ENCODE peak calls at places on chromosomes 11 and 22, in seven cellular contexts. One of them, this sample, is unnamed.

GRCh38 chr11:112784323-112785073 is 176.7 kb upstream of the NCAM1 start:
- DNase-seq in A549: no peak
- DNase-seq in OCI-LY7: no peak
- DNase-seq in naive thymus-derived CD4-positive, alpha-beta T cell: no peak
- DNase-seq in left ventricle myocardium inferior: peak; percentile 79
- DNase-seq in colonic mucosa: no peak
- DNase-seq in astrocyte: peak; percentile 94
- DNase-seq in this sample: peak; percentile 28

GRCh38 chr11:765025-765801 is 12.1 kb downstream of the GATD1 start:
- DNase-seq in A549: peak; percentile 82
- DNase-seq in OCI-LY7: peak; percentile 65
- DNase-seq in naive thymus-derived CD4-positive, alpha-beta T cell: peak; percentile 57
- DNase-seq in left ventricle myocardium inferior: peak; percentile 51
- DNase-seq in colonic mucosa: peak; percentile 60
- DNase-seq in astrocyte: no peak
- DNase-seq in this sample: no peak

GRCh38 chr11:111047376-111047775 is 198.1 kb upstream of the POU2AF2 start:
- DNase-seq in A549: no peak
- DNase-seq in OCI-LY7: no peak
- DNase-seq in naive thymus-derived CD4-positive, alpha-beta T cell: no peak
- DNase-seq in left ventricle myocardium inferior: no peak
- DNase-seq in colonic mucosa: no peak
- DNase-seq in astrocyte: peak; percentile 44
- DNase-seq in this sample: no peak

GRCh38 chr11:133064152-133064877 is 468.0 kb downstream of the OPCML start:
- DNase-seq in A549: no peak
- DNase-seq in OCI-LY7: no peak
- DNase-seq in naive thymus-derived CD4-positive, alpha-beta T cell: no peak
- DNase-seq in left ventricle myocardium inferior: peak; percentile 63
- DNase-seq in colonic mucosa: no peak
- DNase-seq in astrocyte: peak; percentile 75
- DNase-seq in this sample: no peak

GRCh38 chr11:17412488-17413180 is 24.2 kb upstream of the KCNJ11 start:
- DNase-seq in A549: peak; percentile 29
- DNase-seq in OCI-LY7: no peak
- DNase-seq in naive thymus-derived CD4-positive, alpha-beta T cell: no peak
- DNase-seq in left ventricle myocardium inferior: no peak
- DNase-seq in colonic mucosa: no peak
- DNase-seq in astrocyte: no peak
- DNase-seq in this sample: no peak

GRCh38 chr11:299081-299891 is at the start of gene IFITM5:
- DNase-seq in A549: no peak
- DNase-seq in OCI-LY7: no peak
- DNase-seq in naive thymus-derived CD4-positive, alpha-beta T cell: no peak
- DNase-seq in left ventricle myocardium inferior: peak; percentile 13
- DNase-seq in colonic mucosa: no peak
- DNase-seq in astrocyte: no peak
- DNase-seq in this sample: no peak

GRCh38 chr22:24969588-24970301 is 17.2 kb downstream of the KIAA1671 start:
- DNase-seq in A549: no peak
- DNase-seq in OCI-LY7: no peak
- DNase-seq in naive thymus-derived CD4-positive, alpha-beta T cell: no peak
- DNase-seq in left ventricle myocardium inferior: peak; percentile 64
- DNase-seq in colonic mucosa: peak; percentile 41
- DNase-seq in astrocyte: peak; percentile 64
- DNase-seq in this sample: peak; percentile 14

GRCh38 chr22:19821523-19822300 is 33.0 kb downstream of the GNB1L start:
- DNase-seq in A549: no peak
- DNase-seq in OCI-LY7: no peak
- DNase-seq in naive thymus-derived CD4-positive, alpha-beta T cell: no peak
- DNase-seq in left ventricle myocardium inferior: no peak
- DNase-seq in colonic mucosa: no peak
- DNase-seq in astrocyte: no peak
- DNase-seq in this sample: no peak

GRCh38 chr11:128116447-128117240 is 470.7 kb downstream of the ETS1 start:
- DNase-seq in A549: no peak
- DNase-seq in OCI-LY7: no peak
- DNase-seq in naive thymus-derived CD4-positive, alpha-beta T cell: no peak
- DNase-seq in left ventricle myocardium inferior: no peak
- DNase-seq in colonic mucosa: no peak
- DNase-seq in astrocyte: no peak
- DNase-seq in this sample: no peak

GRCh38 chr11:85316967-85317366 is 310.2 kb downstream of the DLG2 start:
- DNase-seq in A549: peak; percentile 85
- DNase-seq in OCI-LY7: peak; percentile 87
- DNase-seq in naive thymus-derived CD4-positive, alpha-beta T cell: no peak
- DNase-seq in left ventricle myocardium inferior: no peak
- DNase-seq in colonic mucosa: no peak
- DNase-seq in astrocyte: no peak
- DNase-seq in this sample: no peak

GRCh38 chr11:85313741-85314140 is 313.4 kb downstream of the DLG2 start:
- DNase-seq in A549: no peak
- DNase-seq in OCI-LY7: no peak
- DNase-seq in naive thymus-derived CD4-positive, alpha-beta T cell: no peak
- DNase-seq in left ventricle myocardium inferior: no peak
- DNase-seq in colonic mucosa: no peak
- DNase-seq in astrocyte: no peak
- DNase-seq in this sample: no peak

DNA sequence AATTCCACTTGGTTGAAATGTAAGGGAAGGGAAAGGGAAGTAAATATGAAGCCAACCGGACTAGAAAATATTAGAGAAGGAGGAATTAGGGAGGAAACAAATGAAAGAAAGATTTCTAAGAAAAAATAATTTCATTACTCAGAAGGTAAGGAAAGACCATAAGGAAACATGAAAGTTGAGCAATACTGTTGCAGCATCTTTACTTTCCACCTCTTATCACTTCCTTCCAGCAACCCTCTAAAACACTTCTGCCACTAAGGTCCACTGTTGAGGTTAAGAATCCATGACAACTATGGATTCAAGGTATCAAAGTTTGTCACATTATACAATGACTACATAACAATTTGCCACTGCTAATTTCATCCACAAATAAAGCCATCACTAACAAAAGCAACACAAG is 308.6 kb downstream of the DLG2 start:
- DNase-seq in A549: no peak
- DNase-seq in OCI-LY7: no peak
- DNase-seq in naive thymus-derived CD4-positive, alpha-beta T cell: no peak
- DNase-seq in left ventricle myocardium inferior: no peak
- DNase-seq in colonic mucosa: no peak
- DNase-seq in astrocyte: no peak
- DNase-seq in this sample: no peak
- H3K27ac ChIP-seq in A549: no peak overlapping the region
- H3K27ac ChIP-seq in OCI-LY7: no peak overlapping the region
- H3K27ac ChIP-seq in naive thymus-derived CD4-positive, alpha-beta T cell: no peak overlapping the region
- H3K27ac ChIP-seq in left ventricle myocardium inferior: no peak overlapping the region
- H3K27ac ChIP-seq in colonic mucosa: no peak overlapping the region
- H3K27ac ChIP-seq in astrocyte: no peak overlapping the region
- H3K27ac ChIP-seq in this sample: no peak overlapping the region

DNA sequence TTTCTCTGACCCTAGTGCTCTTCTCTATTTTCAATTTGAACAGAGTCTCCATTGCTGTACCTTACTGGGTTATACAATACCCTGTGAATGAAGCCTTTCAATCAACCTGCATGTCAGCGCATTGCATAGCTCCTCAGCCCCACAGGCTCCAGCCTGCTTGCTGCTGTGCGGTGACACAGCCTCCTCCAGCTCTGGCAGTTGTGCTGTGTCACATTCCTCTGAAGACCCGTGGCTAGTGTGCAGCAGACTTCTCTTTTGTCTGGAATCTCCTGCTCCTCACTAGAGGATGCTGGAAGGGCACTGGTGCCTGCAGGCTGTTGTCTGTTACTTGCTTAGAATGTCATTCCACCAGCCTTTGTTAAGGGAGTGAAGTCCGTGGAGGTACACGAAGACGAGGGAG is 390.1 kb upstream of the B3GAT1 start:
- DNase-seq in A549: no peak
- DNase-seq in OCI-LY7: no peak
- DNase-seq in naive thymus-derived CD4-positive, alpha-beta T cell: no peak
- DNase-seq in left ventricle myocardium inferior: no peak
- DNase-seq in colonic mucosa: no peak
- DNase-seq in astrocyte: no peak
- DNase-seq in this sample: no peak
- H3K4me3 ChIP-seq in A549: no peak overlapping the region
- H3K4me3 ChIP-seq in OCI-LY7: no peak overlapping the region
- H3K4me3 ChIP-seq in naive thymus-derived CD4-positive, alpha-beta T cell: no peak overlapping the region
- H3K4me3 ChIP-seq in left ventricle myocardium inferior: no peak overlapping the region
- H3K4me3 ChIP-seq in colonic mucosa: no peak overlapping the region
- H3K4me3 ChIP-seq in astrocyte: no peak overlapping the region
- H3K4me3 ChIP-seq in this sample: no peak overlapping the region

DNA sequence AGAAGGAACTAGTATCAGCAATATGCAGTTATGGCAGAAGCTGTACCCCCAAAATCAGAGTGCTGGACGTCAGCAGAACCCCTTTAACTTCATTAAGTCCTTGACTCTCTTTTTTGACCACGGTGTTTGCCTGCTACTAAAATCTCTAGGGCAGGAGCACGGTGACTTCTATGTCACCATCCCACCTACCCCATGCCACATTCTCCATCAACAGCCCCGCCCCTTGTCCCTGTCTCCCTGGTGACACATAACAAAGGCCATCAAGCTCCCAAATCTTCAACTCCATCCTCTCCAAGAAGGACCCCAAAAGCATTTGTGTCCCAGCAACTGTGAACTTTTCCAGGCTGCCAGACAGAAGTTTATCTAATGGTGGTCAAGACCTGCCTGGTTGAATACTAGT is 894 bp downstream of the ADA2 start:
- DNase-seq in A549: no peak
- DNase-seq in OCI-LY7: no peak
- DNase-seq in naive thymus-derived CD4-positive, alpha-beta T cell: no peak
- DNase-seq in left ventricle myocardium inferior: no peak
- DNase-seq in colonic mucosa: no peak
- DNase-seq in astrocyte: no peak
- DNase-seq in this sample: no peak
- H3K27ac ChIP-seq in A549: no peak overlapping the region
- H3K27ac ChIP-seq in OCI-LY7: peak overlapping the region; percentile 86
- H3K27ac ChIP-seq in naive thymus-derived CD4-positive, alpha-beta T cell: peak overlapping the region; percentile 75
- H3K27ac ChIP-seq in left ventricle myocardium inferior: no peak overlapping the region
- H3K27ac ChIP-seq in colonic mucosa: peak overlapping the region; percentile 32
- H3K27ac ChIP-seq in astrocyte: no peak overlapping the region
- H3K27ac ChIP-seq in this sample: no peak overlapping the region

GRCh38 chr22:49449811-49450386 is 377.8 kb downstream of the BRD1 start:
- DNase-seq in A549: no peak
- DNase-seq in OCI-LY7: no peak
- DNase-seq in naive thymus-derived CD4-positive, alpha-beta T cell: no peak
- DNase-seq in left ventricle myocardium inferior: no peak
- DNase-seq in colonic mucosa: no peak
- DNase-seq in astrocyte: no peak
- DNase-seq in this sample: no peak
- H3K4me3 ChIP-seq in A549: no peak overlapping the region
- H3K4me3 ChIP-seq in OCI-LY7: no peak overlapping the region
- H3K4me3 ChIP-seq in naive thymus-derived CD4-positive, alpha-beta T cell: no peak overlapping the region
- H3K4me3 ChIP-seq in left ventricle myocardium inferior: no peak overlapping the region
- H3K4me3 ChIP-seq in colonic mucosa: no peak overlapping the region
- H3K4me3 ChIP-seq in astrocyte: no peak overlapping the region
- H3K4me3 ChIP-seq in this sample: no peak overlapping the region

GRCh38 chr11:125111341-125112234 is at the start of gene TMEM218:
- DNase-seq in A549: peak; percentile 98
- DNase-seq in OCI-LY7: peak; percentile 99
- DNase-seq in naive thymus-derived CD4-positive, alpha-beta T cell: peak; percentile 94
- DNase-seq in left ventricle myocardium inferior: peak; percentile 100
- DNase-seq in colonic mucosa: peak; percentile 99
- DNase-seq in astrocyte: peak; percentile 97
- DNase-seq in this sample: peak; percentile 99

GRCh38 chr11:125110506-125110905 is 920 bp downstream of the TMEM218 start:
- DNase-seq in A549: no peak
- DNase-seq in OCI-LY7: peak; percentile 16
- DNase-seq in naive thymus-derived CD4-positive, alpha-beta T cell: no peak
- DNase-seq in left ventricle myocardium inferior: no peak
- DNase-seq in colonic mucosa: no peak
- DNase-seq in astrocyte: no peak
- DNase-seq in this sample: no peak

GRCh38 chr11:125114518-125114917 is 3.1 kb upstream of the TMEM218 start:
- DNase-seq in A549: peak; percentile 35
- DNase-seq in OCI-LY7: no peak
- DNase-seq in naive thymus-derived CD4-positive, alpha-beta T cell: no peak
- DNase-seq in left ventricle myocardium inferior: no peak
- DNase-seq in colonic mucosa: no peak
- DNase-seq in astrocyte: no peak
- DNase-seq in this sample: no peak

GRCh38 chr11:125110996-125111340 is 458 bp downstream of the TMEM218 start:
- DNase-seq in A549: peak; percentile 5
- DNase-seq in OCI-LY7: peak; percentile 41
- DNase-seq in naive thymus-derived CD4-positive, alpha-beta T cell: no peak
- DNase-seq in left ventricle myocardium inferior: no peak
- DNase-seq in colonic mucosa: no peak
- DNase-seq in astrocyte: no peak
- DNase-seq in this sample: no peak

DNA sequence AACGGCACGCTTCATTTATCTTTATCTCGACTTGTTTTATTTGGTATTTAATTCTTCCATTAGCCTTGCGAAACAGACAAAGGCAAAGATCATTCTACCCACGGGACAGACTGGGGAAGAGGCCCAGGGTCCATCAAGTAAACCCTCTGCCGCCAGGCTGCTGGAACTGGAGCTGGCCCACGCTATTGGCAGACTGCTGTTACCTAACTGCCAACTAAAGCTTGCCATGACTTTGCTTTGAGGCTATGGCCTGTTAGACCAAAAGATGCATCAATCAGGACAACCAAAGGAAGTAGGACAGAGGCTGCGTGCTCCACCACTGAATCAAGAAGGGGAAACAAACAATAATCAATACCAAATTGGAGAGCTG is 794 bp upstream of the TMEM218 start:
- DNase-seq in A549: no peak
- DNase-seq in OCI-LY7: no peak
- DNase-seq in naive thymus-derived CD4-positive, alpha-beta T cell: no peak
- DNase-seq in left ventricle myocardium inferior: no peak
- DNase-seq in colonic mucosa: no peak
- DNase-seq in astrocyte: no peak
- DNase-seq in this sample: no peak
- H3K27ac ChIP-seq in A549: peak overlapping the region; percentile 82
- H3K27ac ChIP-seq in OCI-LY7: no peak overlapping the region
- H3K27ac ChIP-seq in naive thymus-derived CD4-positive, alpha-beta T cell: peak overlapping the region; percentile 77
- H3K27ac ChIP-seq in left ventricle myocardium inferior: peak overlapping the region; percentile 57
- H3K27ac ChIP-seq in colonic mucosa: no peak overlapping the region
- H3K27ac ChIP-seq in astrocyte: peak overlapping the region; percentile 55
- H3K27ac ChIP-seq in this sample: peak overlapping the region; percentile 82

GRCh38 chr22:37819100-37819433 is 4.1 kb upstream of the GALR3 start:
- DNase-seq in A549: no peak
- DNase-seq in OCI-LY7: no peak
- DNase-seq in naive thymus-derived CD4-positive, alpha-beta T cell: no peak
- DNase-seq in left ventricle myocardium inferior: no peak
- DNase-seq in colonic mucosa: no peak
- DNase-seq in astrocyte: no peak
- DNase-seq in this sample: no peak
- H3K4me3 ChIP-seq in A549: no peak overlapping the region
- H3K4me3 ChIP-seq in OCI-LY7: no peak overlapping the region
- H3K4me3 ChIP-seq in naive thymus-derived CD4-positive, alpha-beta T cell: peak overlapping the region; percentile 61
- H3K4me3 ChIP-seq in left ventricle myocardium inferior: peak overlapping the region; percentile 64
- H3K4me3 ChIP-seq in colonic mucosa: peak overlapping the region; percentile 38
- H3K4me3 ChIP-seq in astrocyte: peak overlapping the region; percentile 20
- H3K4me3 ChIP-seq in this sample: peak overlapping the region; percentile 49

DNA sequence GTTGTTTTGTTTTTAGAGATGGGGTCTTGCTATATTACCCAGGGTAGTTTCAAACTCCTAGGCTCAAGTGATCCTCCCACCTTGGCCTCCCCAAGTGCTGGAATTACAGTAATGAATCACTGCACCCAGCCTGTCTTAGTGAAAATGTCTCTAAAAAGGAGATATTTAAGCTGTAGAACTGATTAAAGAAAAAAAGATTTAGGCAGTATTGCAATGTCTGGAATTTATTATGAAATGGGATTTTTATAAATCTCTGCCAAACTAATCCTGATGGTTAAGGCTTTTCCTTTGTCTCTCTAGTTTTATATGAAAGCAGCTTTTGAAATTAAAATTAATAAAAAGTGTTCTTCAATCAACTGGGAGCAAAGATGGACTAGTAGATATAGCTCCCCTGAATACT is 2.1 kb downstream of the PLAAT3 start:
- DNase-seq in A549: no peak
- DNase-seq in OCI-LY7: no peak
- DNase-seq in naive thymus-derived CD4-positive, alpha-beta T cell: no peak
- DNase-seq in left ventricle myocardium inferior: no peak
- DNase-seq in colonic mucosa: no peak
- DNase-seq in astrocyte: no peak
- DNase-seq in this sample: no peak
- H3K27ac ChIP-seq in A549: no peak overlapping the region
- H3K27ac ChIP-seq in OCI-LY7: no peak overlapping the region
- H3K27ac ChIP-seq in naive thymus-derived CD4-positive, alpha-beta T cell: no peak overlapping the region
- H3K27ac ChIP-seq in left ventricle myocardium inferior: peak overlapping the region; percentile 94
- H3K27ac ChIP-seq in colonic mucosa: no peak overlapping the region
- H3K27ac ChIP-seq in astrocyte: no peak overlapping the region
- H3K27ac ChIP-seq in this sample: peak overlapping the region; percentile 85

This sample was measured in gastrocnemius medialis.